ENCODE peak calls at places on chromosomes 1 and 21, in eight cellular contexts. B is AG09319; Y is NCI-H748 treated with DMSO at 0.1 percent for 48 hours; L is GM23338; E is activated CD4-positive, alpha-beta T cell treated with anti-CD3 and anti-CD28 coated beads, Interleukin-2, amount 50 U/mL, for 48 hours; W is tibial artery; V is CD8-positive, alpha-beta memory T cell; U is mesothelial cell of epicardium. Z is an unnamed sample.
A peak's percentile ranks its signal among the peaks of the same experiment; 100 is the strongest.

GRCh38 chr1:214002472-214002871 is 14.7 kb downstream of the PROX1 start:
- DNase-seq in U (no peak), W (no peak), B (no peak), L (no peak), E (no peak), V (no peak), Y (peak; percentile 73), Z (peak; percentile 29)

GRCh38 chr21:42939581-42940413 is 14.4 kb upstream of the ERVH48-1 start:
- DNase-seq in E (no peak), W (peak; percentile 88), U (no peak), B (peak; percentile 88), V (no peak), Y (no peak), L (no peak), Z (peak; percentile 97)

GRCh38 chr1:20551945-20552727 is at the start of gene FAM43B:
- DNase-seq in B (no peak), W (peak; percentile 68), V (no peak), L (peak; percentile 78), Y (no peak), E (peak; percentile 21), U (peak; percentile 43), Z (no peak)

GRCh38 chr1:93328809-93329477 is 16.8 kb upstream of the DR1 start:
- DNase-seq in E (no peak), U (no peak), Y (no peak), B (no peak), V (no peak), W (no peak), L (no peak), Z (no peak)

GRCh38 chr1:227234998-227235405 is 83.3 kb downstream of the CDC42BPA start:
- DNase-seq in V (no peak), E (no peak), W (no peak), U (no peak), L (peak; percentile 63), B (peak; percentile 15), Y (no peak), Z (peak; percentile 66)

GRCh38 chr1:43612406-43612805 is 37.5 kb upstream of the KDM4A start:
- DNase-seq in E (no peak), W (no peak), B (no peak), L (no peak), Y (no peak), V (no peak), U (no peak), Z (no peak)

GRCh38 chr1:156608981-156609380 is 7.7 kb upstream of the GPATCH4 start:
- DNase-seq in V (no peak), Y (peak; percentile 17), U (no peak), W (no peak), E (peak; percentile 70), L (peak; percentile 78), B (no peak), Z (no peak)

GRCh38 chr1:118947003-118947765 is 41.0 kb downstream of the TBX15 start:
- DNase-seq in E (no peak), V (no peak), B (no peak), W (no peak), Y (no peak), L (no peak), U (no peak), Z (no peak)

GRCh38 chr1:27428316-27429028 is 36.0 kb downstream of the GPR3 start:
- DNase-seq in E (peak; percentile 49), Y (no peak), B (no peak), V (no peak), L (peak; percentile 51), W (peak; percentile 38), U (no peak), Z (no peak)

GRCh38 chr21:42614811-42615342 is 38.5 kb upstream of the PDE9A start:
- DNase-seq in W (no peak), U (no peak), B (no peak), Y (no peak), L (peak; percentile 54), V (peak; percentile 44), E (peak; percentile 70), Z (no peak)

GRCh38 chr21:33293811-33294216 is 27.6 kb downstream of the IL10RB start:
- DNase-seq in W (no peak), Y (peak; percentile 7), B (no peak), E (no peak), V (peak; percentile 38), L (no peak), U (no peak), Z (no peak)

GRCh38 chr1:152967201-152967600 is 3.2 kb upstream of the SPRR4 start:
- DNase-seq in U (no peak), Y (no peak), E (no peak), L (peak; percentile 7), V (no peak), W (no peak), B (no peak), Z (no peak)

GRCh38 chr1:232509570-232509969 is 120.4 kb downstream of the SIPA1L2 start:
- DNase-seq in Y (no peak), E (no peak), V (no peak), U (no peak), B (no peak), W (no peak), L (peak; percentile 20), Z (no peak)

GRCh38 chr1:173669491-173669941 is at the start of gene ANKRD45:
- DNase-seq in V (peak; percentile 4), W (no peak), L (peak; percentile 95), U (no peak), Y (no peak), B (no peak), E (peak; percentile 7), Z (peak; percentile 4)

GRCh38 chr1:35902671-35903070 is 19.7 kb downstream of the AGO1 start:
- DNase-seq in V (no peak), L (no peak), U (no peak), W (no peak), B (no peak), Y (no peak), E (no peak), Z (no peak)

GRCh38 chr1:43121251-43121650 is 50.8 kb downstream of the EBNA1BP2 start:
- DNase-seq in W (no peak), V (no peak), E (no peak), L (no peak), U (no peak), Y (peak; percentile 92), B (no peak), Z (no peak)

GRCh38 chr21:25362375-25363267 is 244.7 kb downstream of the MRPL39 start:
- DNase-seq in L (no peak), U (no peak), V (no peak), W (no peak), B (no peak), E (no peak), Y (no peak), Z (no peak)

GRCh38 chr1:28470146-28470545 is 35.7 kb upstream of the RCC1 start:
- DNase-seq in B (no peak), W (no peak), U (no peak), L (no peak), E (no peak), Y (no peak), V (no peak), Z (no peak)

GRCh38 chr1:30216602-30217001 is 506.8 kb downstream of the MATN1 start:
- DNase-seq in Y (no peak), L (no peak), W (no peak), U (no peak), V (no peak), E (no peak), B (no peak), Z (no peak)

GRCh38 chr1:77048615-77049005 is 170.6 kb downstream of the PIGK start:
- DNase-seq in V (no peak), E (no peak), B (no peak), Y (no peak), U (no peak), L (no peak), W (no peak), Z (no peak)

GRCh38 chr1:212609701-212610574 is 1.4 kb downstream of the ATF3 start:
- DNase-seq in Y (no peak), L (no peak), W (no peak), B (no peak), V (peak; percentile 7), U (no peak), E (no peak), Z (no peak)

Z was measured in fibroblast of the conjunctiva.